ENCODE peak calls at places on chromosomes 12 and 14, in six cellular contexts. V is GM12891, R is SK-N-SH, I is stomach, L is HCT116, Z is HepG2. O is an unnamed sample.
A peak's percentile ranks its signal among the peaks of the same experiment; 100 is the strongest.

GRCh38 chr12:132152411-132152821 is 8.2 kb downstream of the NOC4L start:
- DNase-seq in Z (no peak), L (no peak), I (no peak), R (no peak), V (no peak), O (peak; percentile 62)

GRCh38 chr14:40123816-40124215 is 691.6 kb upstream of the FBXO33 start:
- DNase-seq in R (no peak), I (no peak), V (no peak), Z (no peak), L (no peak), O (no peak)

GRCh38 chr12:104985206-104985605 is 910 bp upstream of the NOPCHAP1 start:
- DNase-seq in L (no peak), V (no peak), I (no peak), Z (peak; percentile 44), R (no peak), O (no peak)

GRCh38 chr12:107027304-107028053 is 40.5 kb upstream of the MTERF2 start:
- DNase-seq in I (no peak), V (no peak), R (peak; percentile 52), L (peak; percentile 52), Z (peak; percentile 66), O (no peak)

GRCh38 chr12:62078020-62078419 is 182.2 kb upstream of the USP15 start:
- DNase-seq in Z (no peak), L (no peak), I (no peak), V (no peak), R (no peak), O (no peak)

GRCh38 chr12:121295746-121296617 is 527 bp downstream of the CAMKK2 start:
- DNase-seq in R (peak; percentile 64), L (no peak), V (no peak), Z (peak; percentile 27), I (no peak), O (no peak)

GRCh38 chr14:45559626-45560025 is 306.6 kb upstream of the MIS18BP1 start:
- DNase-seq in Z (no peak), L (no peak), R (no peak), I (no peak), V (no peak), O (no peak)

GRCh38 chr14:64504897-64505771 is 564 bp downstream of the ZBTB1 start:
- DNase-seq in R (peak; percentile 82), L (peak; percentile 58), I (peak; percentile 90), Z (peak; percentile 67), V (peak; percentile 44), O (peak; percentile 94)

GRCh38 chr14:21428930-21429329 is 27.0 kb downstream of the CHD8 start:
- DNase-seq in R (no peak), Z (no peak), I (peak; percentile 76), L (no peak), V (no peak), O (no peak)

GRCh38 chr12:101498252-101498651 is 23.1 kb downstream of the SPIC start:
- DNase-seq in L (no peak), R (no peak), I (no peak), V (no peak), Z (no peak), O (no peak)

GRCh38 chr12:93319523-93320045 is 58.1 kb upstream of the NUDT4 start:
- DNase-seq in L (no peak), Z (no peak), V (no peak), R (no peak), I (no peak), O (no peak)

GRCh38 chr12:95002754-95003153 is 743 bp downstream of the NDUFA12 start:
- DNase-seq in Z (no peak), R (no peak), L (no peak), V (no peak), I (no peak), O (no peak)

GRCh38 chr12:95003921-95004272 is 400 bp upstream of the NDUFA12 start:
- DNase-seq in V (no peak), I (no peak), R (no peak), Z (no peak), L (no peak), O (no peak)

GRCh38 chr12:95004610-95005009 is 1.1 kb upstream of the NDUFA12 start:
- DNase-seq in L (no peak), V (no peak), I (no peak), R (no peak), Z (no peak), O (no peak)

GRCh38 chr12:95006206-95006605 is 2.7 kb upstream of the NDUFA12 start:
- DNase-seq in R (no peak), I (no peak), Z (no peak), V (no peak), L (no peak), O (no peak)

GRCh38 chr12:95003213-95003920 is at the start of gene NDUFA12:
- DNase-seq in R (peak; percentile 92), V (peak; percentile 72), I (peak; percentile 96), L (peak; percentile 94), Z (peak; percentile 92), O (peak; percentile 97)
- TF ChIP-seq POLR2AphosphoS5 in R (peak; percentile 94), V (peak; percentile 94), I (peak; percentile 83), L (peak; percentile 98), Z (peak; percentile 93), O (peak; percentile 91)

GRCh38 chr14:93115920-93116675 is at the start of gene ITPK1:
- DNase-seq in R (peak; percentile 92), I (peak; percentile 63), V (peak; percentile 84), L (no peak), Z (peak; percentile 24), O (peak; percentile 65)
- TF ChIP-seq POLR2AphosphoS5 in R (peak; percentile 22), I (no peak), V (no peak), L (peak; percentile 41), Z (no peak), O (no peak)

GRCh38 chr14:57060276-57060956 is 208.3 kb downstream of the EXOC5 start:
- DNase-seq in V (peak; percentile 27), L (no peak), I (no peak), R (no peak), Z (no peak), O (no peak)
- TF ChIP-seq POLR2AphosphoS5 in V (no peak), L (no peak), I (no peak), R (no peak), Z (no peak), O (no peak)

GRCh38 chr12:3252416-3252815 is 175.2 kb downstream of the TSPAN9 start:
- DNase-seq in V (no peak), R (no peak), Z (no peak), I (peak; percentile 56), L (no peak), O (peak; percentile 81)
- TF ChIP-seq POLR2AphosphoS5 in V (no peak), R (no peak), Z (no peak), I (peak; percentile 85), L (no peak), O (peak; percentile 65)

GRCh38 chr14:67879026-67879425 is 59.4 kb downstream of the RAD51B start:
- DNase-seq in Z (no peak), V (no peak), I (no peak), R (no peak), L (no peak), O (no peak)

GRCh38 chr14:67881225-67881624 is 61.6 kb downstream of the RAD51B start:
- DNase-seq in R (no peak), I (no peak), V (peak; percentile 12), L (no peak), Z (no peak), O (peak; percentile 26)

GRCh38 chr14:67875175-67876006 is 55.8 kb downstream of the RAD51B start:
- DNase-seq in Z (no peak), R (no peak), V (no peak), I (no peak), L (no peak), O (no peak)
- TF ChIP-seq POLR2AphosphoS5 in Z (no peak), R (no peak), V (no peak), I (no peak), L (no peak), O (no peak)

GRCh38 chr12:26124491-26125450 is at the start of gene BHLHE41:
- DNase-seq in Z (no peak), I (peak; percentile 78), V (no peak), R (peak; percentile 77), L (no peak), O (peak; percentile 93)
- TF ChIP-seq POLR2AphosphoS5 in Z (no peak), I (peak; percentile 91), V (no peak), R (peak; percentile 48), L (no peak), O (no peak)

GRCh38 chr12:14892726-14893442 is 7.2 kb upstream of the MGP start:
- DNase-seq in I (no peak), V (no peak), R (no peak), Z (peak; percentile 5), L (no peak), O (no peak)
- TF ChIP-seq POLR2AphosphoS5 in I (peak; percentile 19), V (no peak), R (no peak), Z (no peak), L (no peak), O (no peak)

GRCh38 chr14:68939893-68940613 is 39.0 kb downstream of the ACTN1 start:
- DNase-seq in I (peak; percentile 48), R (peak; percentile 51), L (no peak), V (no peak), Z (peak; percentile 78), O (no peak)
- TF ChIP-seq POLR2AphosphoS5 in I (peak; percentile 83), R (no peak), L (no peak), V (no peak), Z (no peak), O (peak; percentile 40)

O was measured in upper lobe of left lung.